ENCODE peak calls at places on chromosomes 12 and 14, in five cellular contexts. One of them, this sample, is unnamed.

GRCh38 chr12:128783129-128783574 is 40.6 kb downstream of the SLC15A4 start:
- DNase-seq in fibroblast of mammary gland: peak; percentile 69
- DNase-seq in astrocyte of the cerebellum: no peak
- DNase-seq in Panc1: no peak
- DNase-seq in heart left ventricle: no peak
- DNase-seq in this sample: no peak

GRCh38 chr14:24334431-24335271 is at the start of gene ADCY4:
- DNase-seq in fibroblast of mammary gland: no peak
- DNase-seq in astrocyte of the cerebellum: no peak
- DNase-seq in Panc1: no peak
- DNase-seq in heart left ventricle: peak; percentile 78
- DNase-seq in this sample: no peak

GRCh38 chr12:102496571-102496970 is 16.2 kb upstream of the IGF1 start:
- DNase-seq in fibroblast of mammary gland: no peak
- DNase-seq in astrocyte of the cerebellum: no peak
- DNase-seq in Panc1: no peak
- DNase-seq in heart left ventricle: no peak
- DNase-seq in this sample: no peak

GRCh38 chr14:24219521-24219920 is 3.7 kb upstream of the MDP1 start:
- DNase-seq in fibroblast of mammary gland: no peak
- DNase-seq in astrocyte of the cerebellum: no peak
- DNase-seq in Panc1: no peak
- DNase-seq in heart left ventricle: no peak
- DNase-seq in this sample: no peak

GRCh38 chr12:23484238-23484637 is 465.2 kb downstream of the SOX5 start:
- DNase-seq in fibroblast of mammary gland: no peak
- DNase-seq in astrocyte of the cerebellum: no peak
- DNase-seq in Panc1: no peak
- DNase-seq in heart left ventricle: no peak
- DNase-seq in this sample: no peak

GRCh38 chr12:31659087-31659942 is at the start of gene ETFBKMT:
- DNase-seq in fibroblast of mammary gland: peak; percentile 83
- DNase-seq in astrocyte of the cerebellum: peak; percentile 59
- DNase-seq in Panc1: peak; percentile 94
- DNase-seq in heart left ventricle: peak; percentile 86
- DNase-seq in this sample: peak; percentile 89

GRCh38 chr12:174596-174995 is 39.4 kb downstream of the SLC6A12 start:
- DNase-seq in fibroblast of mammary gland: no peak
- DNase-seq in astrocyte of the cerebellum: no peak
- DNase-seq in Panc1: no peak
- DNase-seq in heart left ventricle: no peak
- DNase-seq in this sample: no peak

GRCh38 chr12:49934505-49934904 is 16.0 kb upstream of the AQP2 start:
- DNase-seq in fibroblast of mammary gland: no peak
- DNase-seq in astrocyte of the cerebellum: no peak
- DNase-seq in Panc1: no peak
- DNase-seq in heart left ventricle: no peak
- DNase-seq in this sample: no peak

GRCh38 chr14:33897382-33897781 is 53.5 kb downstream of the EGLN3 start:
- DNase-seq in fibroblast of mammary gland: no peak
- DNase-seq in astrocyte of the cerebellum: no peak
- DNase-seq in Panc1: no peak
- DNase-seq in heart left ventricle: no peak
- DNase-seq in this sample: no peak

This sample was measured in T-helper 22 cell.